ENCODE peak calls at places on chromosome 20, in six cellular contexts. One of them, this sample, is unnamed.
A peak's percentile ranks its signal among the peaks of the same experiment; 100 is the strongest.

GRCh38 chr20:63147532-63147931 is 68.4 kb downstream of the YTHDF1 start:
- DNase-seq in lower lobe of right lung: no peak
- DNase-seq in right atrium auricular region: no peak
- DNase-seq in left ventricle myocardium inferior: no peak
- DNase-seq in SK-N-SH: no peak
- DNase-seq in upper lobe of left lung: no peak
- DNase-seq in this sample: no peak

GRCh38 chr20:19981091-19981490 is 36.1 kb upstream of the NAA20 start:
- DNase-seq in lower lobe of right lung: no peak
- DNase-seq in right atrium auricular region: no peak
- DNase-seq in left ventricle myocardium inferior: no peak
- DNase-seq in SK-N-SH: no peak
- DNase-seq in upper lobe of left lung: no peak
- DNase-seq in this sample: no peak

GRCh38 chr20:43667341-43668132 is 623 bp downstream of the MYBL2 start:
- DNase-seq in lower lobe of right lung: no peak
- DNase-seq in right atrium auricular region: no peak
- DNase-seq in left ventricle myocardium inferior: no peak
- DNase-seq in SK-N-SH: peak; percentile 78
- DNase-seq in upper lobe of left lung: peak; percentile 64
- DNase-seq in this sample: peak; percentile 65

GRCh38 chr20:17394411-17394810 is 136.8 kb downstream of the BFSP1 start:
- DNase-seq in lower lobe of right lung: no peak
- DNase-seq in right atrium auricular region: no peak
- DNase-seq in left ventricle myocardium inferior: no peak
- DNase-seq in SK-N-SH: no peak
- DNase-seq in upper lobe of left lung: no peak
- DNase-seq in this sample: no peak

GRCh38 chr20:36969478-36970186 is 18.1 kb upstream of the SAMHD1 start:
- DNase-seq in lower lobe of right lung: no peak
- DNase-seq in right atrium auricular region: no peak
- DNase-seq in left ventricle myocardium inferior: no peak
- DNase-seq in SK-N-SH: no peak
- DNase-seq in upper lobe of left lung: no peak
- DNase-seq in this sample: no peak

GRCh38 chr20:32237419-32237818 is 29.7 kb downstream of the POFUT1 start:
- DNase-seq in lower lobe of right lung: no peak
- DNase-seq in right atrium auricular region: no peak
- DNase-seq in left ventricle myocardium inferior: no peak
- DNase-seq in SK-N-SH: no peak
- DNase-seq in upper lobe of left lung: no peak
- DNase-seq in this sample: no peak

GRCh38 chr20:63698739-63699465 is 2.5 kb downstream of the TNFRSF6B start:
- DNase-seq in lower lobe of right lung: peak; percentile 47
- DNase-seq in right atrium auricular region: peak; percentile 78
- DNase-seq in left ventricle myocardium inferior: no peak
- DNase-seq in SK-N-SH: peak; percentile 58
- DNase-seq in upper lobe of left lung: peak; percentile 83
- DNase-seq in this sample: no peak

GRCh38 chr20:36792422-36792821 is 18.9 kb upstream of the DSN1 start:
- DNase-seq in lower lobe of right lung: no peak
- DNase-seq in right atrium auricular region: no peak
- DNase-seq in left ventricle myocardium inferior: no peak
- DNase-seq in SK-N-SH: peak; percentile 70
- DNase-seq in upper lobe of left lung: no peak
- DNase-seq in this sample: no peak

GRCh38 chr20:23157741-23158140 is 71.6 kb upstream of the CD93 start:
- DNase-seq in lower lobe of right lung: no peak
- DNase-seq in right atrium auricular region: peak; percentile 60
- DNase-seq in left ventricle myocardium inferior: no peak
- DNase-seq in SK-N-SH: no peak
- DNase-seq in upper lobe of left lung: peak; percentile 33
- DNase-seq in this sample: no peak

DNA sequence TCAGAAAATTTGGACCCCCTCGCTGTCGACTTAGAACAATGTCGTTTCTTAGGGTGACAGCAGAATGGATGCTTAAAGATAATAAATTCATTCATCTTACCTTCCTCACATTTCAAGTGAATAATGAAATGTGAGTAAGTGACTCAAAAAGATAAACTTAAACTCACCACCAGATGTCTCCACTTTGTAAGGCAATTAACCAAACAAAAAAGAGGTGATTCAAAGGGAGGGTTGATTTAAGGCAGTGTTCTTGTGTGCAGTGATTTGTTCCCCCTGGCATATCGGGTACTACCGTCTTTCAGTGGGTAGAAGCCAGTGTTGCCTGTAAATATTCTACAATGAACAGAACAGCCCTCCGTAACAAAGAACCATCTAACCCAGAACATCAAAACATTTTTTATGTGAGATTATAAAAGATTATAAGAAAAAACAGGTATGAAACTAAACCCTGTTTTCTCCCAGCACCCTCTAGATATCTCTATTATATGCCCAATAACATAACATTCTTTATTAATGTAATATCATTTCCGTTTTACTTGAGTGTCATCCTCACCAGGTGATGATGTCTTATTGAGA is 589.7 kb downstream of the CBLN4 start:
- DNase-seq in lower lobe of right lung: no peak
- DNase-seq in right atrium auricular region: no peak
- DNase-seq in left ventricle myocardium inferior: no peak
- DNase-seq in SK-N-SH: peak; percentile 45
- DNase-seq in upper lobe of left lung: no peak
- DNase-seq in this sample: no peak
- TF ChIP-seq CTCF in lower lobe of right lung: no peak
- TF ChIP-seq CTCF in right atrium auricular region: no peak
- TF ChIP-seq CTCF in left ventricle myocardium inferior: peak; percentile 44
- TF ChIP-seq CTCF in SK-N-SH: peak; percentile 14
- TF ChIP-seq CTCF in upper lobe of left lung: no peak
- TF ChIP-seq CTCF in this sample: no peak

GRCh38 chr20:38291582-38291918 is 12.4 kb upstream of the BPI start:
- DNase-seq in lower lobe of right lung: no peak
- DNase-seq in right atrium auricular region: no peak
- DNase-seq in left ventricle myocardium inferior: no peak
- DNase-seq in SK-N-SH: no peak
- DNase-seq in upper lobe of left lung: no peak
- DNase-seq in this sample: no peak
- TF ChIP-seq CTCF in lower lobe of right lung: no peak
- TF ChIP-seq CTCF in right atrium auricular region: no peak
- TF ChIP-seq CTCF in left ventricle myocardium inferior: no peak
- TF ChIP-seq CTCF in SK-N-SH: no peak
- TF ChIP-seq CTCF in upper lobe of left lung: no peak
- TF ChIP-seq CTCF in this sample: no peak

DNA sequence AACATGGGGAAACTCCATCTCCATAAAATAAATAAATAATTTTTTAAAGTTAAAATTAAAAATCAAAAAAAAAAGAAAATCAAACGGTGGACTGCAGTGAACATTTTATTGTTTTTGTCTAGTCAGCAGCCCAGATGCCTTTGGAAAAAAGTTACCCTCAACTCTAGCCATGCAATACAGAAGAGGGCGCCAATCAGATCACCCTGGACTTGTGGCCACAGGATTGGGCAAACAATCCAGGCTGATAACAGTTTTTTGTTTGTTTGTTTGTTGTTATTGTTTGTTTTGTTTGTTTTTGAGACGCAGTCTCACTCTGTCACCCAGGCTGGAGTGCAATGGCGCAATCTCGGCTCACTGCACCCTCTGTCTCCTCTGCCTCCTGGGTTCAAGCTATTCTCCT is 30.5 kb upstream of the NELFCD start:
- DNase-seq in lower lobe of right lung: no peak
- DNase-seq in right atrium auricular region: no peak
- DNase-seq in left ventricle myocardium inferior: no peak
- DNase-seq in SK-N-SH: no peak
- DNase-seq in upper lobe of left lung: no peak
- DNase-seq in this sample: no peak
- TF ChIP-seq CTCF in lower lobe of right lung: no peak
- TF ChIP-seq CTCF in right atrium auricular region: no peak
- TF ChIP-seq CTCF in left ventricle myocardium inferior: no peak
- TF ChIP-seq CTCF in SK-N-SH: no peak
- TF ChIP-seq CTCF in upper lobe of left lung: no peak
- TF ChIP-seq CTCF in this sample: no peak

GRCh38 chr20:35665949-35666288 is 1.2 kb upstream of the CPNE1 start:
- DNase-seq in lower lobe of right lung: no peak
- DNase-seq in right atrium auricular region: no peak
- DNase-seq in left ventricle myocardium inferior: no peak
- DNase-seq in SK-N-SH: no peak
- DNase-seq in upper lobe of left lung: no peak
- DNase-seq in this sample: no peak

GRCh38 chr20:35669221-35669620 is 4.5 kb upstream of the CPNE1 start:
- DNase-seq in lower lobe of right lung: no peak
- DNase-seq in right atrium auricular region: no peak
- DNase-seq in left ventricle myocardium inferior: no peak
- DNase-seq in SK-N-SH: no peak
- DNase-seq in upper lobe of left lung: no peak
- DNase-seq in this sample: no peak

GRCh38 chr20:35664544-35665206 is at the start of the genes CPNE1 and RBM12:
- DNase-seq in lower lobe of right lung: peak; percentile 94
- DNase-seq in right atrium auricular region: peak; percentile 95
- DNase-seq in left ventricle myocardium inferior: peak; percentile 92
- DNase-seq in SK-N-SH: peak; percentile 98
- DNase-seq in upper lobe of left lung: peak; percentile 99
- DNase-seq in this sample: peak; percentile 94

GRCh38 chr20:35673884-35674283 is 9.2 kb upstream of the CPNE1 start:
- DNase-seq in lower lobe of right lung: no peak
- DNase-seq in right atrium auricular region: no peak
- DNase-seq in left ventricle myocardium inferior: no peak
- DNase-seq in SK-N-SH: no peak
- DNase-seq in upper lobe of left lung: no peak
- DNase-seq in this sample: no peak

DNA sequence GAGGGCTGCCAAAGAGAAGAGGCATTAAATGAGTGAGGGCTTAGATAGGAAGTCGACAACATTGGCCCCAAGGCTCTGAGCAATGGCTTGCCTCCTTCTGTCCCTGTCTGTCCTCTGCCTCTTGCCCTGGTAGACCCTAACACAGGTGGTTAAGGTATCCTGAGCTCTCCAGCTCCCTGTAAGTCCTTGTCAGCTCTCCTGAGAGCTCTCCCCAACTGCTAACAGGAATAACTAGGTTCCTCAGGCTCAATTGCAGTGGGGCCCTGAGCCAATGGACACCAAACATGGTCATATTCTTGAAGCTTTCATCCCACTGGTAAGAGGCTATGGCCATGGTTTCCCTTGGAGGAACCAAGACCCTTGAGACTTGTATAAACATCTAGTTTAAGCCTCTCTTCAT is 5.0 kb upstream of the CPNE1 start:
- DNase-seq in lower lobe of right lung: no peak
- DNase-seq in right atrium auricular region: no peak
- DNase-seq in left ventricle myocardium inferior: no peak
- DNase-seq in SK-N-SH: no peak
- DNase-seq in upper lobe of left lung: no peak
- DNase-seq in this sample: no peak
- TF ChIP-seq CTCF in lower lobe of right lung: no peak
- TF ChIP-seq CTCF in right atrium auricular region: no peak
- TF ChIP-seq CTCF in left ventricle myocardium inferior: no peak
- TF ChIP-seq CTCF in SK-N-SH: no peak
- TF ChIP-seq CTCF in upper lobe of left lung: no peak
- TF ChIP-seq CTCF in this sample: no peak

GRCh38 chr20:49603209-49603627 is 35.3 kb upstream of the PTGIS start:
- DNase-seq in lower lobe of right lung: no peak
- DNase-seq in right atrium auricular region: no peak
- DNase-seq in left ventricle myocardium inferior: peak; percentile 46
- DNase-seq in SK-N-SH: peak; percentile 47
- DNase-seq in upper lobe of left lung: no peak
- DNase-seq in this sample: no peak
- TF ChIP-seq CTCF in lower lobe of right lung: peak; percentile 11
- TF ChIP-seq CTCF in right atrium auricular region: no peak
- TF ChIP-seq CTCF in left ventricle myocardium inferior: peak; percentile 45
- TF ChIP-seq CTCF in SK-N-SH: peak; percentile 38
- TF ChIP-seq CTCF in upper lobe of left lung: no peak
- TF ChIP-seq CTCF in this sample: no peak

GRCh38 chr20:50646483-50646996 is 44.8 kb downstream of the RIPOR3 start:
- DNase-seq in lower lobe of right lung: no peak
- DNase-seq in right atrium auricular region: no peak
- DNase-seq in left ventricle myocardium inferior: no peak
- DNase-seq in SK-N-SH: no peak
- DNase-seq in upper lobe of left lung: no peak
- DNase-seq in this sample: no peak
- TF ChIP-seq CTCF in lower lobe of right lung: peak; percentile 25
- TF ChIP-seq CTCF in right atrium auricular region: no peak
- TF ChIP-seq CTCF in left ventricle myocardium inferior: peak; percentile 18
- TF ChIP-seq CTCF in SK-N-SH: peak; percentile 44
- TF ChIP-seq CTCF in upper lobe of left lung: no peak
- TF ChIP-seq CTCF in this sample: no peak

GRCh38 chr20:47428851-47429336 is 72.4 kb upstream of the ZMYND8 start:
- DNase-seq in lower lobe of right lung: no peak
- DNase-seq in right atrium auricular region: no peak
- DNase-seq in left ventricle myocardium inferior: no peak
- DNase-seq in SK-N-SH: no peak
- DNase-seq in upper lobe of left lung: no peak
- DNase-seq in this sample: no peak

GRCh38 chr20:47429409-47429808 is 72.3 kb upstream of the NCOA3 start:
- DNase-seq in lower lobe of right lung: no peak
- DNase-seq in right atrium auricular region: no peak
- DNase-seq in left ventricle myocardium inferior: no peak
- DNase-seq in SK-N-SH: no peak
- DNase-seq in upper lobe of left lung: no peak
- DNase-seq in this sample: no peak

GRCh38 chr20:47428164-47428563 is 71.7 kb upstream of the ZMYND8 start:
- DNase-seq in lower lobe of right lung: no peak
- DNase-seq in right atrium auricular region: no peak
- DNase-seq in left ventricle myocardium inferior: no peak
- DNase-seq in SK-N-SH: no peak
- DNase-seq in upper lobe of left lung: no peak
- DNase-seq in this sample: no peak

GRCh38 chr20:47432251-47433210 is 69.2 kb upstream of the NCOA3 start:
- DNase-seq in lower lobe of right lung: peak; percentile 69
- DNase-seq in right atrium auricular region: peak; percentile 62
- DNase-seq in left ventricle myocardium inferior: no peak
- DNase-seq in SK-N-SH: no peak
- DNase-seq in upper lobe of left lung: no peak
- DNase-seq in this sample: no peak

GRCh38 chr20:47430862-47431588 is 70.7 kb upstream of the NCOA3 start:
- DNase-seq in lower lobe of right lung: no peak
- DNase-seq in right atrium auricular region: no peak
- DNase-seq in left ventricle myocardium inferior: no peak
- DNase-seq in SK-N-SH: no peak
- DNase-seq in upper lobe of left lung: no peak
- DNase-seq in this sample: no peak
- TF ChIP-seq CTCF in lower lobe of right lung: no peak
- TF ChIP-seq CTCF in right atrium auricular region: no peak
- TF ChIP-seq CTCF in left ventricle myocardium inferior: no peak
- TF ChIP-seq CTCF in SK-N-SH: no peak
- TF ChIP-seq CTCF in upper lobe of left lung: no peak
- TF ChIP-seq CTCF in this sample: no peak

This sample was measured in activated B cell treated with CpG ODN at 0.5 μM for 24 hours.